ENCODE peak calls at places on chromosomes 6 and 20, in seven cellular contexts. K, H, B, A, T, J and M are unnamed samples.

GRCh38 chr6:25428758-25429317 is 149.7 kb downstream of the CARMIL1 start:
- DNase-seq in K (no peak), H (no peak), B (no peak), A (no peak), T (no peak), J (no peak), M (no peak)

GRCh38 chr6:149236584-149236983 is 80.9 kb upstream of the TAB2 start:
- DNase-seq in K (no peak), H (no peak), B (no peak), A (peak), T (no peak), J (no peak), M (peak)

GRCh38 chr6:42104095-42104806 is 38.2 kb downstream of the C6orf132 start:
- DNase-seq in K (peak), H (peak), B (no peak), A (no peak), T (no peak), J (peak), M (no peak)

GRCh38 chr6:106084973-106085686 is 1.0 kb upstream of the PRDM1 start:
- DNase-seq in K (no peak), H (no peak), B (no peak), A (no peak), T (no peak), J (no peak), M (no peak)

GRCh38 chr6:45791600-45792168 is 224.0 kb downstream of the CLIC5 start:
- DNase-seq in K (no peak), H (no peak), B (peak), A (no peak), T (no peak), J (no peak), M (no peak)

GRCh38 chr20:34768105-34768504 is 57.3 kb downstream of the NCOA6 start:
- DNase-seq in K (no peak), H (no peak), B (peak), A (no peak), T (no peak), J (no peak), M (no peak)

GRCh38 chr20:54356726-54357235 is 118.6 kb upstream of the DOK5 start:
- DNase-seq in K (no peak), H (no peak), B (no peak), A (no peak), T (no peak), J (no peak), M (no peak)

GRCh38 chr20:33298391-33298790 is 15.4 kb downstream of the BPIFB1 start:
- DNase-seq in K (no peak), H (no peak), B (no peak), A (no peak), T (no peak), J (no peak), M (no peak)

GRCh38 chr6:84227044-84227433 is 404 bp downstream of the CEP162 start:
- DNase-seq in K (peak), H (no peak), B (no peak), A (no peak), T (no peak), J (no peak), M (no peak)

GRCh38 chr6:150196942-150197745 is 54.3 kb downstream of the PPP1R14C start:
- DNase-seq in K (peak), H (no peak), B (no peak), A (no peak), T (no peak), J (no peak), M (no peak)

GRCh38 chr6:69105288-69105687 is 470.2 kb downstream of the ADGRB3 start:
- DNase-seq in K (no peak), H (no peak), B (no peak), A (no peak), T (no peak), J (no peak), M (no peak)

GRCh38 chr6:135088818-135089809 is 34.5 kb upstream of the HBS1L start:
- DNase-seq in K (no peak), H (no peak), B (peak), A (no peak), T (no peak), J (no peak), M (peak)

GRCh38 chr6:4812068-4812467 is 35.9 kb downstream of the CDYL start:
- DNase-seq in K (no peak), H (no peak), B (no peak), A (no peak), T (no peak), J (no peak), M (no peak)